ENCODE peak calls at places on chromosomes 11 and 22, in ten cellular contexts. K, P, J, I, H, S, W, U, V and F are unnamed samples.
A peak's percentile ranks its signal among the peaks of the same experiment; 100 is the strongest.

GRCh38 chr11:102564110-102564509 is 33.6 kb upstream of the MMP7 start:
- DNase-seq in P (no peak), U (peak; percentile 12), K (peak; percentile 59), W (no peak), V (no peak), I (no peak), S (peak; percentile 16), H (peak; percentile 10), J (no peak), F (no peak)

GRCh38 chr11:59172345-59173079 is 580 bp downstream of the DTX4 start:
- DNase-seq in P (no peak), W (no peak), K (no peak), H (no peak), V (no peak), S (no peak), I (peak; percentile 54), U (no peak), J (no peak), F (no peak)

GRCh38 chr11:11553595-11553994 is 68.2 kb downstream of the GALNT18 start:
- DNase-seq in H (no peak), P (no peak), S (no peak), U (no peak), J (no peak), I (no peak), W (no peak), K (no peak), V (no peak), F (no peak)

GRCh38 chr11:69661413-69661715 is 13.8 kb downstream of the LTO1 start:
- DNase-seq in H (no peak), I (no peak), J (no peak), P (no peak), W (no peak), K (no peak), S (no peak), U (no peak), V (no peak), F (no peak)

GRCh38 chr11:125337836-125338235 is 158.2 kb downstream of the FEZ1 start:
- DNase-seq in J (no peak), K (no peak), S (no peak), W (no peak), H (no peak), V (no peak), P (no peak), I (no peak), U (no peak), F (no peak)

GRCh38 chr22:40196628-40197027 is 18.9 kb downstream of the TNRC6B start:
- DNase-seq in W (no peak), J (no peak), H (peak; percentile 86), K (peak; percentile 89), P (no peak), V (no peak), S (no peak), U (peak; percentile 81), I (no peak), F (no peak)

GRCh38 chr11:69834811-69835800 is 15.9 kb upstream of the FGF3 start:
- DNase-seq in V (no peak), I (no peak), W (no peak), S (no peak), P (no peak), H (no peak), J (no peak), U (no peak), K (no peak), F (no peak)

GRCh38 chr22:29167032-29167911 is 38.4 kb upstream of the EMID1 start:
- DNase-seq in H (no peak), J (no peak), U (no peak), S (no peak), K (no peak), W (no peak), I (no peak), P (no peak), V (no peak), F (no peak)

GRCh38 chr11:57562596-57562995 is 4.9 kb downstream of the UBE2L6 start:
- DNase-seq in I (no peak), W (no peak), U (no peak), H (no peak), K (no peak), S (no peak), J (no peak), P (no peak), V (no peak), F (no peak)

DNA sequence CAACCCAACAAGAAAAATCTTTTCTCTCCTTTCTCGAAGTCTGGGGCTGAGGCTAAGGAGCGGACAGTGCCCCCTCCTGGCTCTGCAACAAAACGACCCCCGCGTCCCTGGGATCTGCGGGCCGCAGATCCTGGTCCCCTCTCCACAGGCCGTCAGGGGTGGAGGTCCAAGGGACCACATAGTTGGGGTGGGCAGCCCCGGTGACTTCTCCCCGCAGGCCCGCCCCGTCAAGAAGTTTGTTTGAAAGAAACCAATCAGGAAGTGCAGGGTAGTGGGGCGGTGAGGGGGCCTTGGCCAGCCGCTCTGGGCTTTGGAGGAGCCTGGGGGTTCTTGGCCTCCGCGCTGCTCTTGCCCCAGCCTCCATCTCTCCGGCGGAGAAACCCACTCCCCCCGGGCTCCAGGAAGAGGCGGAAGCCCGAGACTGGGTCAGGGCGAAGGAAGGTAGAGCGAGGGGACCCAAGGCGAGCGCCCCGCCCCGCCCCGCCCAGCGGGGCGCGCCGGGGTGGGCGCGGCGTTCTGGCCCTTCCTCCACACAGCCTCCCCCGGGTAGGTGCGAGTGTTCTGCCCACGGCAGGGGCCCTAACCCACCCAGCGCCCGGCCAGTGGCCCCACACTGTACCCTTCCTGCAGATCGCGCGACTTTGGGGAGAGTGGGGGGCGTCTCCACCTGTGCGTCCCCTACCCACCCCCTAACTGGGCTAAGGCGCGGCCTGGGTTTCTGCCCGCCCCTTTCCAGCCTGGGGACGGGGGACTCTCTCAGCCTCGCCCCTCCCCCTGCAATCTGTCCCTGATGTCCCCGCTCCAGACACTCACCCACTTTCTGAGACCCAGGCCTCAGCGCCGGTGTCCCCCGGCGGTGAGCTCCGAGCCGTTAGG is 1.3 kb downstream of the TP53I11 start:
- DNase-seq in J (no peak), S (no peak), V (no peak), W (peak; percentile 62), I (no peak), K (no peak), U (peak; percentile 62), P (no peak), H (no peak), F (no peak)
- TF ChIP-seq CTCF in J (no peak), S (peak; percentile 54), V (peak; percentile 57), W (peak; percentile 74), I (peak; percentile 29), K (peak; percentile 66), U (peak; percentile 61), P (peak; percentile 60), H (peak; percentile 51), F (peak; percentile 69)

GRCh38 chr11:29324328-29324727 is 692.5 kb downstream of the KCNA4 start:
- DNase-seq in P (no peak), H (no peak), S (no peak), I (no peak), V (no peak), W (no peak), U (peak; percentile 41), J (no peak), K (no peak), F (no peak)

GRCh38 chr11:29334781-29335140 is 682.1 kb downstream of the KCNA4 start:
- DNase-seq in S (no peak), K (no peak), J (no peak), H (no peak), V (no peak), I (no peak), U (no peak), W (no peak), P (no peak), F (no peak)

GRCh38 chr11:29333993-29334780 is 682.6 kb downstream of the KCNA4 start:
- DNase-seq in I (peak; percentile 10), P (no peak), U (peak; percentile 72), S (no peak), W (no peak), H (peak; percentile 71), K (peak; percentile 43), J (no peak), V (no peak), F (no peak)

GRCh38 chr11:29326757-29327156 is 690.1 kb downstream of the KCNA4 start:
- DNase-seq in S (no peak), P (no peak), I (no peak), V (no peak), J (no peak), H (no peak), U (no peak), K (no peak), W (no peak), F (no peak)

GRCh38 chr11:29328961-29329441 is 687.8 kb downstream of the KCNA4 start:
- DNase-seq in J (no peak), I (peak; percentile 24), P (no peak), S (no peak), K (peak; percentile 62), V (no peak), H (peak; percentile 70), U (peak; percentile 81), W (no peak), F (peak; percentile 44)
- TF ChIP-seq CTCF in J (peak; percentile 54), I (peak; percentile 73), P (peak; percentile 54), S (peak; percentile 74), K (peak; percentile 70), V (no peak), H (peak; percentile 83), U (peak; percentile 75), W (peak; percentile 74), F (peak; percentile 76)

DNA sequence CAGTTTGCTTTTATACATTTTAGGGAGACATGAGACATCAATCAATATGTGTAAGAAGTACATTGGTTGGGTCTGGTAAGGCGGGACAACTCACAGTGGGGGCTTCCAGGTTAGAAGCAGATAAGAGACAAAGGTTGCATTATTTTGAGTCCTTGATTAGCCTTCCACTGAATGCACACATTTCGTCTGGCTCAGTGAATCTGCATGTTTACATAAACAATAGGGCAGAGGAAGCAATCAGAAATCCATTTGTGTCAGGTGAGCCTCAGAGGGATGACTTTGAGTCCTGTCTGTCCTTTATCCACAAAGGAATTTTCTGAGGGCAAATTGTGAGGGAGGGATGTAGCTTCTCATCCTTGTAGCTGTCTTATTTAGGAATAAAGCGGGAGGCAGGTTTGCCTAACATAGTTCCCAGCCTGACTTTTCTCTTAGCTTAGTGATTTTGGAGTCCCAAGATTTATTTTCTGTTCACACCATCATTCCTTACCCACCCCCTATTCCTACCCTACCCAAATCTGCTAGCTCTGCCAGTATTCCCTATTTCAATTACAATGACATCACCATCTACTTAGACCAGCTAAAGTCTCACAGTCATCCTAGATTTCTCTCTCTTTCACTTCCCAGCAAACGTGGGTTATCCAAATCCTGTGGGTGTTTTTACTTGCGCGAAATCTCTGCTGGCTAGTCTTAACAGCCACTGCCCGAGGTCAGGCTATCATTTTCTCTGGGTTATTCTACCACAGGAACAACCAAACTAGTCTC is 2.9 kb downstream of the SC5D start:
- DNase-seq in H (no peak), I (no peak), V (no peak), P (no peak), J (no peak), U (no peak), W (no peak), S (no peak), K (no peak), F (no peak)
- TF ChIP-seq CTCF in H (no peak), I (no peak), V (no peak), P (no peak), J (no peak), U (no peak), W (no peak), S (no peak), K (no peak), F (no peak)

DNA sequence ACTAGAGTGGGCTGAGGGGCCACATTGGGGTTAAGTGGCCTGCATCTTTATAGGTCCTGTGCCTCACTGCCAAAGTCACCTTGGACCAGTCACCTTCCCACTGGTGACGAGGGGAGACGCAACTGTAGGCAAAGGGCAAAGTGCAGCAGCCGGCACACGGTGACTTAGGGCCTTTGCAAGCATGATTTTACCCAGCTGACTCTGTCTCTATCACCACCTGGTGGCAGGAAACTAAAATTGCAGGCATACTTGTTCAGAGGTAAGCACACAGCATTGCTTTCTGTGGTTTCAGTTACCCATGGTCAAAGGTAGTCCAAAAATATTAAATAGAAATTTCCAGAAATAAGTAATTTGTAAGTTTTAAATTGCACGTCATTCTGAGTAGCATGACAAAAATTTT is 1164.4 kb downstream of the BRD1 start:
- DNase-seq in H (no peak), P (no peak), K (no peak), W (no peak), J (no peak), I (no peak), U (no peak), V (no peak), S (no peak), F (no peak)
- TF ChIP-seq CTCF in H (peak; percentile 14), P (no peak), K (peak; percentile 4), W (peak; percentile 68), J (no peak), I (peak; percentile 29), U (peak; percentile 25), V (no peak), S (no peak), F (no peak)